ENCODE peak calls at places on chromosome 20, in ten cellular contexts. D is bronchial epithelial cell; C is esophagus squamous epithelium; B is fibroblast of mammary gland; N is astrocyte of the cerebellum; Q is retinal pigment epithelial cell; S is upper lobe of left lung; J is CD8-positive, alpha-beta T cell; U is WTC11; E is progenitor cell of endocrine pancreas. A is an unnamed sample.

GRCh38 chr20:59297641-59298040 is 2.8 kb upstream of the EDN3 start:
- DNase-seq in D (no peak), C (no peak), B (no peak), N (no peak), Q (no peak), S (no peak), J (no peak), U (no peak), E (no peak), A (no peak)

GRCh38 chr20:54020868-54021267 is 49.5 kb downstream of the BCAS1 start:
- DNase-seq in D (no peak), C (no peak), B (no peak), N (no peak), Q (no peak), S (no peak), J (no peak), U (no peak), E (no peak), A (no peak)

GRCh38 chr20:454951-455350 is 7.4 kb downstream of the TBC1D20 start:
- DNase-seq in D (no peak), C (no peak), B (no peak), N (no peak), Q (no peak), S (no peak), J (no peak), U (no peak), E (no peak), A (no peak)

GRCh38 chr20:2237059-2237458 is 58.7 kb upstream of the TGM3 start:
- DNase-seq in D (peak), C (no peak), B (peak), N (peak), Q (peak), S (no peak), J (no peak), U (peak), E (no peak), A (peak)

GRCh38 chr20:45911486-45912343 is at the start of gene PLTP:
- DNase-seq in D (no peak), C (no peak), B (peak), N (peak), Q (no peak), S (peak), J (peak), U (peak), E (peak), A (no peak)

GRCh38 chr20:61963149-61963548 is 102.5 kb downstream of the TAF4 start:
- DNase-seq in D (no peak), C (no peak), B (no peak), N (no peak), Q (no peak), S (no peak), J (no peak), U (no peak), E (no peak), A (no peak)

GRCh38 chr20:9999660-10000059 is 35.1 kb upstream of the ANKEF1 start:
- DNase-seq in D (peak), C (no peak), B (no peak), N (no peak), Q (no peak), S (peak), J (no peak), U (no peak), E (no peak), A (no peak)

GRCh38 chr20:61757-62156 is 25.7 kb upstream of the DEFB125 start:
- DNase-seq in D (no peak), C (no peak), B (no peak), N (no peak), Q (no peak), S (no peak), J (no peak), U (no peak), E (no peak), A (no peak)

GRCh38 chr20:38883081-38883980 is 42.9 kb upstream of the FAM83D start:
- DNase-seq in D (no peak), C (no peak), B (peak), N (no peak), Q (no peak), S (no peak), J (no peak), U (no peak), E (no peak), A (no peak)

GRCh38 chr20:1943267-1944002 is 48.2 kb downstream of the SIRPA start:
- DNase-seq in D (peak), C (no peak), B (peak), N (no peak), Q (no peak), S (peak), J (no peak), U (no peak), E (no peak), A (no peak)

DNA sequence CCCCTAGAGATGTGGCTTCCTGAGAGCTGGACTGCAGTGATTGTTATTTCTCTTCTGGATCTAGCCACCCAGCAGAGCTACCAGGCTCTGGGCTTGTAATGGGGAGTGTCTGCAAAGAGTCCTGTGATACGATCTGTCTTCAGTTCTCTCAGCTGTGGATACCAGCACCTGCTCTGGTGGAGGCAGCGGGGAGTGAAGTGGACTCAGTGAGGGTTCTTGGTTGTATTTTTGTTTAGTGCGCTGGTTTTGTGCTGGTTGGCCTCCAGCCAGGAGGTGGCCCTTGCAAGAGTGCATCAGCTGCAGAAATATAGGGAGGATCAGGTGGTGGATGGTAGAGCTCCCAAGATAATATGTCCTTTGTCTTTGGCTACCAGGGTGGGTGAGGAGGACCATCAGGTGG is 33.7 kb downstream of the PAX1 start:
- DNase-seq in D (no peak), C (no peak), B (no peak), N (no peak), Q (no peak), S (no peak), J (no peak), U (no peak), E (no peak), A (no peak)
- TF ChIP-seq CTCF in D (no peak), C (no peak), B (no peak), N (no peak), Q (no peak), S (no peak), J (no peak), U (no peak), E (no peak), A (no peak)

GRCh38 chr20:31494131-31494530 is 19.0 kb downstream of the REM1 start:
- DNase-seq in D (peak), C (no peak), B (peak), N (no peak), Q (no peak), S (no peak), J (no peak), U (peak), E (no peak), A (no peak)
- TF ChIP-seq CTCF in D (peak), C (peak), B (peak), N (no peak), Q (peak), S (no peak), J (no peak), U (peak), E (peak), A (peak)

GRCh38 chr20:19924255-19924654 is 92.9 kb upstream of the NAA20 start:
- DNase-seq in D (no peak), C (no peak), B (no peak), N (no peak), Q (no peak), S (no peak), J (no peak), U (no peak), E (no peak), A (no peak)
- TF ChIP-seq CTCF in D (no peak), C (no peak), B (no peak), N (no peak), Q (no peak), S (no peak), J (no peak), U (no peak), E (no peak), A (no peak)

DNA sequence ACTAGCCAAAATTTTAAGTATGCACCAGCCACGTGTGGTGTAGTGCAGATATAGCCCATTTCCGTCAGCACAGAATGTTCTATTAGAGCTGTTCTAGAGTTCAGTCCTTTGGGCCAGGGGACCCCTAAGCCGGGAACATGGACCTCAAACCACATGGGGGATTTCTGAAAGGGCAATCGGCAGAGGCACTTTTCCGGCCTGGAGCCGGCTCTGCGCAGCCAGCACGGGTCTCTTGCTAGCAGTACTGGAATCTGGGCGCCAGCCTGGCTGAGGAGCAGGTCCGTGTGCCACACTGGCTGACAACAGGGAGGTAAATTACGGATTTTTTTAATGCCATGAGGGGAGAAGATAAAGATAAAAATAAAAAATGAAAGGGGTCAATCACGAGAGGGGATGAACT is 120.5 kb downstream of the SULF2 start:
- DNase-seq in D (no peak), C (no peak), B (no peak), N (no peak), Q (no peak), S (no peak), J (no peak), U (no peak), E (no peak), A (no peak)
- TF ChIP-seq CTCF in D (no peak), C (no peak), B (no peak), N (no peak), Q (no peak), S (no peak), J (no peak), U (no peak), E (no peak), A (no peak)

GRCh38 chr20:44648579-44648978 is 2.9 kb downstream of the ADA start:
- DNase-seq in D (no peak), C (no peak), B (no peak), N (no peak), Q (no peak), S (no peak), J (no peak), U (peak), E (no peak), A (no peak)
- TF ChIP-seq CTCF in D (no peak), C (no peak), B (no peak), N (no peak), Q (peak), S (no peak), J (no peak), U (no peak), E (peak), A (no peak)